ENCODE peak calls at places on chromosomes 13 and 19, in six cellular contexts. A, L, I, F, R and H are unnamed samples.

GRCh38 chr13:19967619-19968018 is 9.1 kb downstream of the ZMYM2 start:
- DNase-seq in F (no peak), A (no peak), L (no peak), R (no peak), I (no peak), H (no peak)

GRCh38 chr13:33730147-33730546 is 87.8 kb upstream of the RFC3 start:
- DNase-seq in L (no peak), R (no peak), I (no peak), A (no peak), F (no peak), H (no peak)

GRCh38 chr19:54959840-54960239 is 6.3 kb upstream of the NLRP2 start:
- DNase-seq in I (no peak), A (peak), R (no peak), L (no peak), F (no peak), H (no peak)

GRCh38 chr13:21014139-21014665 is 47.2 kb downstream of the LATS2 start:
- DNase-seq in R (no peak), A (no peak), F (no peak), I (no peak), L (no peak), H (no peak)

GRCh38 chr13:114194853-114195252 is 15.8 kb downstream of the CFAP97D2 start:
- DNase-seq in I (no peak), L (no peak), A (no peak), F (no peak), R (no peak), H (no peak)

GRCh38 chr19:1851581-1852293 is 3.5 kb upstream of the REXO1 start:
- DNase-seq in R (no peak), I (no peak), L (no peak), A (no peak), F (no peak), H (no peak)

GRCh38 chr13:43786766-43787517 is at the start of gene ENOX1:
- DNase-seq in A (no peak), F (peak), I (peak), L (peak), R (peak), H (peak)

GRCh38 chr13:20360041-20360491 is 127.9 kb upstream of the GJB6 start:
- DNase-seq in F (no peak), R (no peak), A (peak), I (no peak), L (no peak), H (no peak)

GRCh38 chr13:94311893-94312292 is 167.6 kb downstream of the DCT start:
- DNase-seq in I (no peak), L (no peak), R (no peak), F (no peak), A (no peak), H (no peak)

GRCh38 chr13:79995334-79995733 is 345.6 kb downstream of the SPRY2 start:
- DNase-seq in L (no peak), I (no peak), R (no peak), F (no peak), A (no peak), H (no peak)

GRCh38 chr19:30135797-30136196 is 193.8 kb downstream of the URI1 start:
- DNase-seq in I (no peak), F (no peak), R (no peak), L (no peak), A (no peak), H (no peak)

GRCh38 chr13:78976696-78977095 is 317.7 kb upstream of the OBI1 start:
- DNase-seq in L (no peak), R (no peak), I (no peak), A (no peak), F (no peak), H (no peak)

GRCh38 chr13:49279112-49279511 is 31.4 kb downstream of the CDADC1 start:
- DNase-seq in I (no peak), L (no peak), R (no peak), A (no peak), F (no peak), H (no peak)

GRCh38 chr13:112722433-112723250 is 32.8 kb downstream of the ATP11A start:
- DNase-seq in F (peak), L (no peak), I (peak), A (peak), R (no peak), H (no peak)

GRCh38 chr13:106349080-106349841 is 186.2 kb downstream of the EFNB2 start:
- DNase-seq in I (peak), L (no peak), F (no peak), A (no peak), R (peak), H (no peak)

GRCh38 chr13:32314968-32315254 is 252 bp downstream of the ZAR1L start:
- DNase-seq in R (no peak), F (no peak), A (peak), I (peak), L (no peak), H (no peak)

GRCh38 chr19:1455002-1455335 is 5.0 kb downstream of the APC2 start:
- DNase-seq in R (no peak), L (no peak), F (no peak), I (no peak), A (no peak), H (no peak)

GRCh38 chr19:2462635-2463421 is 6.1 kb upstream of the LMNB2 start:
- DNase-seq in F (peak), A (no peak), I (peak), L (no peak), R (peak), H (peak)

GRCh38 chr13:18951412-18951811 is 230.2 kb downstream of the TUBA3C start:
- DNase-seq in I (no peak), F (no peak), A (no peak), L (no peak), R (no peak), H (no peak)

GRCh38 chr19:48508729-48509310 is 2.8 kb downstream of the LMTK3 start:
- DNase-seq in F (no peak), A (no peak), I (no peak), L (no peak), R (no peak), H (no peak)

GRCh38 chr13:30371649-30372265 is 50.5 kb upstream of the UBE2L5 start:
- DNase-seq in F (no peak), L (peak), I (peak), R (no peak), A (no peak), H (no peak)

GRCh38 chr19:29121684-29122083 is 91.3 kb downstream of the UQCRFS1 start:
- DNase-seq in F (no peak), L (no peak), A (peak), I (no peak), R (peak), H (no peak)

DNA sequence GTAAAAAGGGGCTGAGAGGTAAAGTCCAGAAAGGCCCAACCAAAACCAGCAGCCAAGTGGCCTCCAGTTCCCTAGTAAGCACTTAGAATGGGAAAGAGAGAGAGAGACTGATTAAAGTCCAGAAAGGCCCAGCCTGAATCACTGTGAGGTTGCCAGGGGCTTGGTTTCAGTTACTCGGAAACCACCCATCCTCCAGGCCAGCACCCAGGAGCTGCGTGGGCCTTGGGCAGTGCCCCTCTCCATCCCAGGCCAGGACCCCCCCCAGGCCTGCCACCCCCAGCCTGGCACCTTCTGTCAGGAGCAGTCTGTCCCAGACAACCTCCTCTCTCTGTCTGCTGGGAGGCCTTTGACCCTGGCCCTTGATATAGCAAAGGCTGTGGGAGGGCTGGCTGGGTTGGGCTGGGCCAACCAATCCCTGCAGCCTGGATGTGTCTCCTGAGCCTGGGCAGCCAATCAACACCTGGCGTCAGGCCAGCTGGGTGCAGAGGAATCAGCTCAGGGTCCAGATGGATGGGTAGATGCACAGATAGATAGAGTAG is at the start of gene CYP4F2:
- DNase-seq in F (no peak), A (peak), R (no peak), L (no peak), I (no peak), H (no peak)
- TF ChIP-seq POLR2AphosphoS5 in F (no peak), A (no peak), R (no peak), L (no peak), I (no peak), H (no peak)

GRCh38 chr19:18574691-18575291 is 3.1 kb downstream of the UBA52 start:
- DNase-seq in L (no peak), R (no peak), A (no peak), I (no peak), F (no peak), H (no peak)

GRCh38 chr19:18576383-18576782 is 4.7 kb downstream of the UBA52 start:
- DNase-seq in A (no peak), L (no peak), I (no peak), R (no peak), F (no peak), H (no peak)

GRCh38 chr19:18566953-18567352 is 4.7 kb upstream of the UBA52 start:
- DNase-seq in A (no peak), L (no peak), I (no peak), F (no peak), R (no peak), H (no peak)

GRCh38 chr19:18568367-18568766 is 3.3 kb upstream of the UBA52 start:
- DNase-seq in L (no peak), F (no peak), A (no peak), R (no peak), I (no peak), H (no peak)

DNA sequence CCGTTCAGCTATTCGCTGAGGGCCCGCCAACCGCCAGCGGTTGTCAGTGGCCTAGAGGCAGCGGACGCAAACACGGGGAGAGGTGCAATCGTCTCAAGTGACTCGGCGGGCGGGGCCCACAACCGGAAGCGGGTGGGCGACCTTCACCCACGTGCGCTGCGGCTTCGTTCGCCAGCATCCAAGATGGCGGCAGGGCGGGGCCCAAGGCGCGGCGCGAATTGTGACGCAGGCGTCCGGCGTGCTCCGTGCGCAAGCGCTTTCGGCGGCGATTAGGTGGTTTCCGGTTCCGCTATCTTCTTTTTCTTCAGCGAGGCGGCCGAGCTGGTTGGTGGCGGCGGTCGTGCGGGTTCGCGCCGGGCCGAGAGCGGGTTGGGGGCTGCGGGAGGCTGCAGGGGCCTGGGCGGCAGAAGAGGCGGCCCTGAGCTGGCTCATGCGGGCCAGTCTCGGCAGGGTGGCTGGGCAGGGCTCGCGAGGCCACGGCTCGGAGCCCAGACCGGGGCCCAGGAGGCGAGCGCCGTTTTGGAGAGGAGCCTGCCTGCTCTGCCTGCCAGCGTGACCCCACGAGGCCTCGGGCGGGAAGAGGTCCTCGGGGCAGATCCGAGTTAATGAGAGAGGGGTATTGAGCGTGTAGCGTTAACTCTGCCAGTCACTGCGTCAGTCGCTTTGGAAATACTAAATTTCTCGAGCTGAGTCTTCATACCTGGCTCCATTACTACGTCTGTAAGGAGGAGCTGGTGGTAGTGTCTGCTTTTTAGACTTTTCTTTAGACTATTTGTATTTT is at the start of gene UBA52:
- DNase-seq in R (peak), L (peak), F (peak), I (peak), A (peak), H (peak)
- TF ChIP-seq POLR2A in R (no peak), L (peak), F (peak), I (peak), A (peak), H (peak)

DNA sequence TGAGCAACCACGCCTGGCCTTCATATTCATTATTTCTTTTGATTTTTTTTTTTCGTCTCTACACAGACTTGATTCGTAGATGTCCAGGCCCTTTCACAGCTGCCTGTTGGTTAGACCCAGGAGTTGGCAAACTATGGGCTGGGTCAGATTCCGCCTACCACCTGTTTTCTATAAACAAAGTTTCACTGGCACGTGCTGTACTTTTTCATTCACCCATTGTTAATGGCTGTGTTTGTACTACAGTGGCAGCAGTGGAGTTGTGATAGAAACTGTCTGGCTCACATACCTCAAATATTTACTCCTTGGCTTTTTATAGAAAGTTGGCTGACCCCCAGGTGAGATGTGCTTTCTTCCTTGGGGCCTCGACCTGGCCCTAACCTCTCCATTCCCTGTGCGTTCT is 72.9 kb upstream of the TEX29 start:
- DNase-seq in R (peak), L (no peak), I (no peak), A (no peak), F (no peak), H (no peak)
- TF ChIP-seq POLR2AphosphoS5 in R (no peak), L (no peak), I (no peak), A (no peak), F (no peak), H (no peak)

GRCh38 chr13:110250258-110250891 is 56.6 kb downstream of the COL4A1 start:
- DNase-seq in F (no peak), I (no peak), A (no peak), R (peak), L (no peak), H (peak)
- TF ChIP-seq POLR2A in F (no peak), I (no peak), A (no peak), R (no peak), L (no peak), H (no peak)

GRCh38 chr19:38024991-38025716 is 118.1 kb downstream of the SIPA1L3 start:
- DNase-seq in I (no peak), F (no peak), R (no peak), L (no peak), A (peak), H (no peak)

GRCh38 chr19:38021356-38021755 is 114.3 kb downstream of the SIPA1L3 start:
- DNase-seq in F (no peak), L (no peak), R (no peak), A (no peak), I (no peak), H (no peak)

GRCh38 chr19:38023661-38024574 is 116.9 kb downstream of the SIPA1L3 start:
- DNase-seq in A (no peak), L (no peak), F (no peak), R (no peak), I (no peak), H (no peak)

GRCh38 chr19:38025908-38026307 is 118.9 kb downstream of the SIPA1L3 start:
- DNase-seq in I (no peak), A (no peak), R (no peak), F (no peak), L (no peak), H (no peak)

DNA sequence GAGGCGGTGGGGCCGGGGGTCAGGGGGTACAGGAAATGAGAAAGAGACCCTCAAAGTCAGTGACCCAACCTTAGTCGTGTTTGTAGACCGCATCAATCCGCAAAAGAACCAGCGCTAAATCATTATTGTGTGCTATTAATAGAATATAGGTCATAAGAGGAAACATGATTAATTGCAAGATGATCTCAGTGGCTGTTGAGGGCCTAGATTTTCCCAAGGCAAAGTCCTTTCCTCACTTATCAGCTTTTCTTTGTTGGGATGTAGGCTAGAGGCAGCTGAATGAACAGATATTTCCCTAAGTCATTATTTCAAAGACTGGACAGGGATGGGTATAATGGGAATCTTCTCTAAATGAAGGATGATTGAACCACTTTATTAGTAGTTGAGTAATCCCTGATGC is 116.2 kb downstream of the SIPA1L3 start:
- DNase-seq in A (no peak), R (no peak), L (no peak), F (no peak), I (no peak), H (no peak)
- TF ChIP-seq POLR2AphosphoS5 in A (no peak), R (no peak), L (no peak), F (no peak), I (no peak), H (no peak)

GRCh38 chr19:49567722-49568454 is 12.5 kb downstream of the NOSIP start:
- DNase-seq in I (no peak), L (no peak), R (no peak), A (no peak), F (no peak), H (no peak)

GRCh38 chr19:49573009-49573408 is 7.3 kb downstream of the NOSIP start:
- DNase-seq in L (no peak), I (no peak), F (no peak), R (no peak), A (no peak), H (no peak)

GRCh38 chr19:49573451-49573850 is 6.9 kb downstream of the NOSIP start:
- DNase-seq in I (no peak), A (no peak), R (no peak), F (no peak), L (no peak), H (no peak)

GRCh38 chr19:49570997-49571676 is 9.2 kb downstream of the NOSIP start:
- DNase-seq in I (no peak), R (no peak), L (no peak), F (no peak), A (peak), H (no peak)

DNA sequence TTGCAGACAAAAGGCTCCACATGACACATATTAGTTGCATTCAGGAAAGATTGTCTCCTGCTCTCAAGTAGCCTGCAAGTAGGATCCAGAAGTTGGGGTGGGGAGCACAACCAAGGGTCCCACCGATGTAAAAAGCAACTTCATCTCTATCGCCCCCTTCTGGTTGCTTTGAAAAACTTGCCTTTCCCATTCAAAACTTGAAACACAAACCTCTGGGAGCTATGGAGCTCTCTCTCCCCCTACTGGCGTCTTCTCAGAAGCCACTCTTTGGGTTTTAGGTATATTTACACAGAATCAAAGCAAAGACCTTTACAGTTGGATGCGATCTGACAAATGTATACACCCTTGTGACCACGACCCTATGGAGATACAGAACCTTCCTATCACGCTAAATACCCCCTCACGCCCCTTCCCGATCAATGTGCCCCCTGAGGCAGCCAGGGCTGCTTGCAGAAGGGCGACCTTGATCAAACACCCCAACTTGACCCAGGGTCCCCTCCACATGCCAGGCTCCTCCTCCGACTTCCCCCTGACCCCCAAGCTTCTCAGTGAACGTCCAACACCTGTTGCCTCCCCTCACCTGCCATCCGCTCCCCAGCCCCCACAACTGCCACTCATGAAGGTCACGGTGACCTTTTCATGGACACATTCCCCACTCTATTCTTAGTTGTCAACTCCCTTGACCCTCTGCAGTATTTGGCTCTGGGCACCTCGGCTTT is 10.1 kb downstream of the NOSIP start:
- DNase-seq in I (peak), A (peak), L (peak), R (peak), F (no peak), H (no peak)
- TF ChIP-seq POLR2A in I (no peak), A (no peak), L (no peak), R (no peak), F (no peak), H (no peak)

GRCh38 chr19:38385057-38385803 is 2.6 kb downstream of the GGN start:
- DNase-seq in A (no peak), F (no peak), R (no peak), L (no peak), I (no peak), H (no peak)

GRCh38 chr19:38385804-38386257 is 2.0 kb downstream of the GGN start:
- DNase-seq in R (no peak), L (no peak), F (no peak), A (no peak), I (no peak), H (no peak)

GRCh38 chr19:38387550-38388309 is at the start of gene GGN:
- DNase-seq in R (peak), I (peak), F (peak), A (peak), L (peak), H (peak)

GRCh38 chr19:38386968-38387549 is 775 bp downstream of the GGN start:
- DNase-seq in L (no peak), F (peak), A (no peak), I (no peak), R (no peak), H (no peak)

GRCh38 chr19:38386300-38386967 is 1.4 kb downstream of the GGN start:
- DNase-seq in I (no peak), L (no peak), F (peak), R (no peak), A (no peak), H (no peak)
- TF ChIP-seq POLR2AphosphoS5 in I (no peak), L (peak), F (no peak), R (no peak), A (no peak), H (no peak)

DNA sequence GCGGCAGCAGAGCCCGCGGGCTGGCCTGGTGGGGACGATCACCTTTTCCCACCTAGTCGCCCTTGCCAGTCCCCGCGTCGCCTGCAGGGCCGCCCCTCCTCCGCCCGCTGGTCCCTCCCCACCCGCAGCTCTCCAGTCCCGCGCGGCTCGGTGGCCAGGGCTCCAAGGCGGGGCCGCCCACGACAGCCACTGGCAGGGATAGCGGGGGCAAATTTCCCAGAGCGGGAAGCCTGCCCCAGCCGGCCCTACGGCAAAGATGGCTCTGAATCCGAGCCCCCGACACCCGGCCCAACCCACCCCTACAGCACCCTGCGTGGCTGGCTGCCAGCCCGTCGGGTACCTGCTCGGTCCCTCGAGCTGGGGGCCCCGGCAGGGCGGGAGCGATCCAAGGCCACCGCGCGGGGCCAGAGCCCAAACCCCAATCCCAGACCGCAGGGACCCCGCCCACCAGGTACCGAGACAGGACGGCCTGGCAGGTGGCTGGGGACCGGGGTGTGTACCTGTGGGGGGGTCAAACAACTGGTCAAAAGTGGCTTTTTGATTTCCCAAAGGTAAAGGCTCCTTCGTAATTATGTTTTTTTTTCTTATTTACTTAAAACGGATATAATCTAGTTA is 6.3 kb upstream of the ZNF98 start:
- DNase-seq in A (no peak), I (no peak), L (no peak), R (no peak), F (no peak), H (no peak)
- TF ChIP-seq POLR2A in A (no peak), I (no peak), L (no peak), R (no peak), F (no peak), H (no peak)